ENCODE peak calls at places on chromosomes 12 and 14, in eight cellular contexts. R, D, S, X, M, G, K and I are unnamed samples.
A peak's percentile ranks its signal among the peaks of the same experiment; 100 is the strongest.

GRCh38 chr12:121287267-121287954 is 9.1 kb downstream of the CAMKK2 start:
- DNase-seq in X (no peak), R (no peak), M (no peak), D (no peak), S (no peak), K (no peak), G (no peak), I (no peak)

GRCh38 chr14:61585598-61586538 is 109.4 kb upstream of the HIF1A start:
- DNase-seq in S (no peak), X (no peak), G (peak; percentile 58), R (no peak), D (no peak), M (no peak), K (peak; percentile 76), I (no peak)

GRCh38 chr12:109099426-109100020 is 2.1 kb downstream of the UNG start:
- DNase-seq in X (no peak), K (no peak), R (no peak), M (no peak), S (peak; percentile 48), D (no peak), G (no peak), I (no peak)

GRCh38 chr12:68780731-68781130 is 27.2 kb upstream of the MDM2 start:
- DNase-seq in D (no peak), K (no peak), G (no peak), R (no peak), S (no peak), M (no peak), X (no peak), I (no peak)

GRCh38 chr12:82757059-82757458 is 70.4 kb downstream of the TMTC2 start:
- DNase-seq in K (no peak), D (no peak), G (no peak), M (no peak), S (no peak), R (no peak), X (no peak), I (no peak)

GRCh38 chr12:24600996-24601395 is 347.9 kb downstream of the BCAT1 start:
- DNase-seq in D (no peak), G (no peak), R (no peak), S (no peak), M (no peak), K (no peak), X (no peak), I (no peak)

GRCh38 chr14:23183479-23183878 is at the start of gene SLC7A8:
- DNase-seq in G (peak; percentile 67), R (peak; percentile 41), S (no peak), K (peak; percentile 51), X (peak; percentile 78), M (peak; percentile 79), D (no peak), I (peak; percentile 40)

GRCh38 chr14:26394114-26394855 is 203.5 kb downstream of the NOVA1 start:
- DNase-seq in K (no peak), M (no peak), R (no peak), G (peak; percentile 20), X (peak; percentile 43), S (no peak), D (peak; percentile 54), I (no peak)

GRCh38 chr12:100986595-100987547 is 192.3 kb downstream of the ANO4 start:
- DNase-seq in R (no peak), M (no peak), K (no peak), X (peak; percentile 54), D (no peak), G (no peak), S (no peak), I (no peak)

GRCh38 chr12:52126605-52127578 is 47.4 kb downstream of the SMIM41 start:
- DNase-seq in D (no peak), K (no peak), R (no peak), X (no peak), M (peak; percentile 86), S (no peak), G (no peak), I (no peak)

GRCh38 chr12:123062682-123063426 is 82.4 kb downstream of the ARL6IP4 start:
- DNase-seq in D (peak; percentile 88), M (no peak), G (no peak), R (no peak), X (no peak), K (peak; percentile 56), S (no peak), I (no peak)

GRCh38 chr12:49055978-49056754 is 4.4 kb downstream of the KMT2D start:
- DNase-seq in R (peak; percentile 53), S (peak; percentile 49), K (no peak), G (peak; percentile 68), D (no peak), X (peak; percentile 81), M (peak; percentile 47), I (no peak)

GRCh38 chr14:65301862-65302539 is 110.5 kb upstream of the FUT8 start:
- DNase-seq in S (no peak), D (no peak), X (no peak), G (no peak), M (no peak), K (no peak), R (no peak), I (no peak)

DNA sequence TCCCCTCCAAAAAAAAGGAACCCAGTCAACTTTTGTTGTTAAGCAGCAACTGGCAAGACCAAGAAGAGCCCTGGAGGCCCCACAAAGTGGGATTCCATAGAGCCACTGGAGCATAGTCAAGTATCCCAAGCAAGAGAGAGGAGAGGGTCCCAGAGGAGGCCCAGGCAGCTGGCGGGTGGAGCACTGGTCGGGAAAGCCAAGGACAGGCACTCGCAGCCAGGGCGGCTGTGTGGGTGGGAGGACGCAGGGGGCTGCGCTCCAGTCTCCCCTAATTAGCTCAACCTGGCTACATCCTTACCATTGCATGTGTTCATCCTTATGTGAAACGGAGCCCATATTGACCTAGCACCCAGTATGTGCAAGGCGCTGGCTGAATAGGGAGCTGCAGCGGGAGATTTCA is 18.3 kb upstream of the ZFP36L1 start:
- DNase-seq in D (no peak), M (no peak), G (no peak), K (no peak), R (no peak), S (no peak), X (no peak), I (no peak)
- H3K4me1 ChIP-seq in D (peaks cover 24% of the 10 kb centered on the region), M (peaks cover 13% of the 10 kb centered on the region), G (peaks cover 65% of the 10 kb centered on the region), K (peaks cover 60% of the 10 kb centered on the region), R (peaks cover 53% of the 10 kb centered on the region), S (peaks cover 57% of the 10 kb centered on the region), X (peaks cover 44% of the 10 kb centered on the region), I (peaks cover 42% of the 10 kb centered on the region)

GRCh38 chr12:663293-663871 is at the start of gene NINJ2:
- DNase-seq in M (no peak), D (no peak), S (no peak), G (no peak), R (no peak), X (no peak), K (peak; percentile 25), I (no peak)
- H3K4me3 ChIP-seq in M (no peak within 1 kb of the TSS), D (no peak within 1 kb of the TSS), S (peak within 1 kb of the TSS; percentile 19), G (no peak within 1 kb of the TSS), R (no peak within 1 kb of the TSS), X (no peak within 1 kb of the TSS), K (peak within 1 kb of the TSS; percentile 6), I (peak within 1 kb of the TSS; percentile 35)

GRCh38 chr14:77041837-77042557 is 13.5 kb upstream of the IRF2BPL start:
- DNase-seq in D (no peak), M (peak; percentile 68), G (peak; percentile 56), K (no peak), X (no peak), S (no peak), R (no peak), I (no peak)

GRCh38 chr14:77045570-77045890 is 17.0 kb upstream of the IRF2BPL start:
- DNase-seq in X (no peak), K (no peak), R (no peak), M (peak; percentile 57), D (peak; percentile 91), G (peak; percentile 69), S (no peak), I (no peak)

GRCh38 chr14:77044776-77045569 is 16.5 kb upstream of the IRF2BPL start:
- DNase-seq in R (no peak), G (peak; percentile 62), X (peak; percentile 54), S (no peak), M (no peak), K (no peak), D (no peak), I (no peak)

GRCh38 chr14:77043177-77043983 is 14.9 kb upstream of the IRF2BPL start:
- DNase-seq in D (no peak), G (no peak), X (no peak), M (no peak), S (peak; percentile 65), K (no peak), R (peak; percentile 60), I (no peak)

DNA sequence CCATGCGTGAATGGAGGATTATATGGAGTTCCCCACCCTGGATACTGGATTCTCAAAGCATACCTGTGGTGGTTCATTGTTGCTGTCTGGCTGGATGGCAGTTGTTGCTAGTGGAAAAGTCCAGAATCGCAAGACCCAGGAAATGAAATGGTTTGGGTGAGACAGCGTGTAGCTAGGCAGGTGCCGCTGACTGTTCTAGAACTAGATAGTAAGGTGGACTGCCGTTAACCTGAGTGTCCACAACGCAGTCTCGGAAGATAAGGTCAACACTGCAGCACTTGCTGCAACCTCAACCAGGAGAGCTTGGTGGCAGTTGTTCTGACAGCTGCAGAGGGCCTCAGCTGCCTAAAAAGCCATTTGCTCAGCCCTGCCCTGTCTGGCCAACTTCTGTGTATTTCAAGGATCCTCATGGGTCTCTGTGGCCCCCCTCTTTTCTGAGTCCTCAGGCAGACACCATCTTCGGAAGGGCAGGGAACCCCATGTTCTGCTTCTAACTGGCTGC is 15.5 kb upstream of the IRF2BPL start:
- DNase-seq in K (no peak), M (no peak), D (no peak), R (no peak), G (no peak), S (no peak), X (no peak), I (no peak)
- H3K4me1 ChIP-seq in K (peaks cover 76% of the 10 kb centered on the region), M (peaks cover 41% of the 10 kb centered on the region), D (peaks cover 84% of the 10 kb centered on the region), R (peaks cover 58% of the 10 kb centered on the region), G (peaks cover 80% of the 10 kb centered on the region), S (peaks cover 69% of the 10 kb centered on the region), X (peaks cover 64% of the 10 kb centered on the region), I (peaks cover 48% of the 10 kb centered on the region)

DNA sequence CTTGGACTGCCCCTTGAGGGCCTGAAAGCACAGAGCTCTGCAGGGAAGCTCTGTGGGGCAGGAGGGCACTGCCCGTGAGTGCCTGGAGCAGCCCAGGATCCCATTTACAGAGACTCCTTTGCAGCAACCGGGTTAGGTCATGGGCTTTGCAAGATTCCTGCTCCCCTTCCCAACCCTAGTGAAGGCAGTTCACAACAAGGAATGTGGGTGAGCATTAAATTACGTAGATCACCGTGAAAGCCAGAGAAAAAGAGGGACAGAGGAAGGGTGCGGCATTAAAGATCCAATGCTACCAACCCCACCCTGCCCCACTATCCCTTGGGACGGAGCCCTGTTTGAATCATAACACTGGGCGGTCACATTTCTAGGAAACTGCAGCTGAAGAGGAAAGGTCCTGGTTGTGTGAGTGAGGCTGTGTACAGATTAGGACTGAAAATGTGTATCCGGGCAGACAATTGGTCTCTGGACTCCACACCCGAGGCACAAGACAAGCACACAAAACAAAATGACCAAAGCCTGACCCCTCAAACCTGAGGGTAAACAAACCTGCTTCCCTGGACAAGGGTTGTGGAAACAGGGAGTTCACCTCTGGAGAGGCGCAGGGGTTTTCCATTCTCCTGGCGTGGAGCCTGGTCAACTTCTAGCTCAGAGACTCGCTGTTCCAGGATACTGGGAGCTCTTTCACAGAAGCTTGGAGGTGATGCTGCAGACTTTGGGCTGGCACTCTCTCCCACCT is 16.8 kb downstream of the NINJ2 start:
- DNase-seq in D (no peak), R (no peak), M (peak; percentile 28), X (no peak), K (peak; percentile 65), G (no peak), S (no peak), I (no peak)
- H3K4me3 ChIP-seq in D (no peak overlapping the region), R (no peak overlapping the region), M (no peak overlapping the region), X (no peak overlapping the region), K (peak overlapping the region; percentile 7), G (no peak overlapping the region), S (no peak overlapping the region), I (no peak overlapping the region)

GRCh38 chr14:57352771-57353170 is 37.6 kb upstream of the NAA30 start:
- DNase-seq in G (no peak), M (no peak), S (no peak), K (no peak), X (no peak), R (no peak), D (no peak), I (no peak)
- H3K4me1 ChIP-seq in G (no peaks in the 10 kb centered on the region), M (no peaks in the 10 kb centered on the region), S (no peaks in the 10 kb centered on the region), K (no peaks in the 10 kb centered on the region), X (peaks cover 2% of the 10 kb centered on the region), R (no peaks in the 10 kb centered on the region), D (peaks cover 16% of the 10 kb centered on the region), I (no peaks in the 10 kb centered on the region)